ENCODE peak calls at places on chromosomes 12 and 14, in seven cellular contexts. N is body of pancreas, T is heart left ventricle, L is colonic mucosa, B is ovary, E is neural progenitor cell, F is AG04450. G is an unnamed sample.

GRCh38 chr12:48455116-48455515 is 17.2 kb upstream of the ANP32D start:
- DNase-seq in E (no peak), B (no peak), F (no peak), L (no peak), T (no peak), N (no peak), G (no peak)

GRCh38 chr14:101708853-101709532 is 52.5 kb upstream of the PPP2R5C start:
- DNase-seq in E (no peak), F (no peak), T (no peak), B (no peak), L (no peak), N (no peak), G (no peak)

GRCh38 chr12:59403259-59403932 is 192.4 kb upstream of the SLC16A7 start:
- DNase-seq in L (peak), E (peak), B (peak), T (peak), N (peak), F (peak), G (peak)

GRCh38 chr14:59711083-59711482 is 134.5 kb upstream of the CCDC175 start:
- DNase-seq in L (no peak), F (no peak), B (no peak), N (no peak), E (no peak), T (no peak), G (no peak)

GRCh38 chr14:89282191-89282590 is 134.8 kb downstream of the FOXN3 start:
- DNase-seq in B (no peak), E (no peak), T (no peak), F (no peak), N (no peak), L (no peak), G (no peak)

GRCh38 chr12:57591567-57592325 is 754 bp downstream of the PIP4K2C start:
- DNase-seq in E (peak), L (peak), T (peak), F (no peak), N (peak), B (no peak), G (no peak)

GRCh38 chr12:67991158-67991557 is 1.9 kb downstream of the IFNG-AS1 start:
- DNase-seq in T (no peak), L (no peak), B (no peak), N (no peak), E (no peak), F (no peak), G (no peak)

GRCh38 chr14:71394386-71394785 is 487.1 kb downstream of the PCNX1 start:
- DNase-seq in L (no peak), T (no peak), B (no peak), E (no peak), F (no peak), N (no peak), G (no peak)

GRCh38 chr14:74856366-74856765 is 19.6 kb downstream of the PROX2 start:
- DNase-seq in B (no peak), L (no peak), E (no peak), N (peak), F (no peak), T (no peak), G (no peak)

GRCh38 chr14:20986811-20987210 is 3.0 kb upstream of the METTL17 start:
- DNase-seq in L (no peak), N (peak), T (peak), F (peak), E (no peak), B (no peak), G (no peak)

GRCh38 chr12:100717733-100718067 is 76.9 kb upstream of the ANO4 start:
- DNase-seq in B (peak), L (no peak), T (no peak), N (no peak), E (peak), F (no peak), G (no peak)

GRCh38 chr12:118061876-118062791 is 1.2 kb upstream of the WSB2 start:
- DNase-seq in N (peak), F (no peak), B (peak), E (peak), T (peak), L (peak), G (peak)

GRCh38 chr14:59969319-59969718 is 49.4 kb downstream of the LRRC9 start:
- DNase-seq in L (no peak), N (no peak), T (no peak), F (peak), B (no peak), E (no peak), G (no peak)

GRCh38 chr12:113793250-113793649 is 172.9 kb downstream of the RBM19 start:
- DNase-seq in N (no peak), B (no peak), T (no peak), L (no peak), F (no peak), E (no peak), G (no peak)

GRCh38 chr12:2198088-2198501 is 145.3 kb downstream of the CACNA1C start:
- DNase-seq in N (no peak), B (peak), L (no peak), E (peak), F (no peak), T (peak), G (peak)

GRCh38 chr12:38155526-38156496 is 160.8 kb upstream of the ALG10B start:
- DNase-seq in F (no peak), L (peak), N (no peak), B (no peak), E (no peak), T (no peak), G (no peak)
- H3K27ac ChIP-seq in F (no peak), L (no peak), N (no peak), B (no peak), E (no peak), T (no peak), G (no peak)

GRCh38 chr12:70117670-70118069 is 125.6 kb upstream of the CNOT2 start:
- DNase-seq in L (no peak), N (no peak), E (no peak), T (no peak), B (no peak), F (no peak), G (no peak)

GRCh38 chr12:70121562-70121961 is 121.7 kb upstream of the CNOT2 start:
- DNase-seq in T (no peak), F (no peak), N (no peak), E (no peak), B (no peak), L (no peak), G (no peak)

GRCh38 chr12:70120970-70121369 is 122.3 kb upstream of the CNOT2 start:
- DNase-seq in T (no peak), F (no peak), N (no peak), L (no peak), B (no peak), E (no peak), G (no peak)

DNA sequence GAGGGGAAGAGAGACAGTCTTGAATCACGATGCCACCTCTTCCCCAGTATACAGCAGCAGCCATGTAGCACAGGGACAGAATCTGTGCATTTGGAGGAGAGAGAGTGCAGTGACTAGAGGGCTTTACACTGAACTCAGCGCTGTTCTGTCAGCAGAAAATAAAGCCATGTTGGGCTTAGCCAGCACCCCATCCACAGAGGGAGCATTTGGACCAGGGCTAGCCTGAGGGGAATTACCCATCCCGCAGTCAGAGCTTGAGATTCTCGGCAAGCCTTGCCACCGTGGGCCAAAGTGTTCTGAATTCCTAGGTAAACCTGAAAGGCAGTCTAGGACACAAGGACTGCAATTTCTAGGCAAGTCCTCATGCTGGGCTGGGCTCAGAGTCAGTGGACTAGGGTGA is 120.4 kb upstream of the CNOT2 start:
- DNase-seq in T (no peak), F (no peak), B (no peak), L (no peak), N (no peak), E (no peak), G (no peak)
- H3K27ac ChIP-seq in T (no peak), F (no peak), B (no peak), L (no peak), N (no peak), E (no peak), G (no peak)

GRCh38 chr12:52233462-52234141 is 559 bp downstream of the KRT7 start:
- DNase-seq in N (no peak), B (no peak), L (no peak), T (no peak), E (peak), F (no peak), G (no peak)

GRCh38 chr12:52234226-52234810 is 1.3 kb downstream of the KRT7 start:
- DNase-seq in L (no peak), F (no peak), N (no peak), B (no peak), E (no peak), T (no peak), G (no peak)

GRCh38 chr12:52231305-52232232 is 1.5 kb upstream of the KRT7 start:
- DNase-seq in L (no peak), F (no peak), N (no peak), B (no peak), T (no peak), E (no peak), G (no peak)

GRCh38 chr12:52232233-52232915 is 669 bp upstream of the KRT7 start:
- DNase-seq in B (no peak), N (no peak), T (no peak), L (no peak), F (no peak), E (peak), G (no peak)

GRCh38 chr12:52232916-52233461 is at the start of gene KRT7:
- DNase-seq in E (peak), L (no peak), N (peak), F (no peak), T (no peak), B (no peak), G (no peak)
- H3K27ac ChIP-seq in E (no peak), L (no peak), N (peak), F (no peak), T (no peak), B (no peak), G (no peak)

GRCh38 chr14:65193891-65194290 is 91.6 kb upstream of the MAX start:
- DNase-seq in B (no peak), N (no peak), T (no peak), F (no peak), E (no peak), L (no peak), G (no peak)
- H3K27ac ChIP-seq in B (no peak), N (no peak), T (no peak), F (no peak), E (no peak), L (no peak), G (no peak)

DNA sequence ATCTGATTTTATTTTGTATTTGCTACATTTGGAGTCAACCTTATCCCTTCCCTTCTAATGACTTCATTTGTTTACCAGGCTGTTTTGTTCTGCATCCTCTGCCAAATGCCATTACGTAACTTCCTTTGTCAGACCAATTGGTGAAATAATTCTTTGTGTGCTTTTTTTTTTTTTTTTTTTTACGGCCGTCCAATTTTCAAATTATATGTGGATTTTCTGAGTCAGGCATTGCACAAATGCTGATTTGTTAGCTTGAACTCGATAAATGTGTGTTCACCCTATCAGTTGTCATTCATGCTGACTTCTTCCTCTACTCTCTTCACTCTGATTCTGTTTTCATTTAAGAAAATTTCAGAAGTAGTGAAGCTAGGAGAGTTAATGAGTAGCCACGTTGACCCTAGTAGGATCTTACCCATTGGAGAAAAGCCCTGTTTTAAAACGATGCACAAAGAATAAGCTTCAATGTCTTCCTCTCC is 386.2 kb downstream of the DIO2 start:
- DNase-seq in L (no peak), B (no peak), N (peak), T (no peak), F (no peak), E (no peak), G (no peak)
- H3K27ac ChIP-seq in L (no peak), B (no peak), N (no peak), T (no peak), F (no peak), E (no peak), G (no peak)

DNA sequence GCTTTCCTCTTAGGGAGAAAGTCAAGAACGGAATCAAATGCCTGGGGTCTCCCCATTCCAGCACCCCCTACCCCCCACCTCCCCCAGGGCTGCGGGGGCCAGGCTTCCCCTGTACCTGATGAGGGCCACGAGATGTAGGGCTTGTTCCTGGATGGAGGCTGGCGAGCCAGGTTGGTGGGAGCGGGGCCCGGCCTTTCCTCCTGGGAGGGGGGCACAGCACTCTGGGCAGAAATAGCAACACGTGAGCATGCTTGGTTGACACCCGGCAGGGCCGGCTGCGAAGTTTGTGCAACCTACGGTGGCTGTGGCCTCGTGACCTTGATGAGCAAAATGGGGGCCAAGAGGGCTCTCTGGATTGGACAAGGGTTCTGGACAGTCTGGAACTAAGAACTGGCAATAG is 15.7 kb downstream of the AMN start:
- DNase-seq in N (no peak), E (no peak), F (no peak), B (no peak), L (no peak), T (no peak), G (no peak)
- H3K27ac ChIP-seq in N (no peak), E (no peak), F (no peak), B (no peak), L (no peak), T (no peak), G (no peak)

DNA sequence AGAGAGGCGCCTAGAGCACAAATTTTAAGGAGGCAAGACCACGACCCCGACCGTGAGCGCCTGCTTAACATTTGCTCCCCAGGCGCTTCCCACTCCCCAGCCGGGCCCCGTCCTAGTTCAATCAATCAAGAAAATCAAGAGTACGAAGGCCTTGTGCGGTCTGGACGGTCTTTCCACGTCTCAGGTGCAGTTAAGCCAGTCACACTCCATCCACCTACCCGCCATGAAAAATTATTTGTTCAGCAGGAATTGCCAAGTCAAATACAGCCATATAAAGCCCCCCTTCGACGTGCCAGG is 610 bp upstream of the LRR1 start:
- DNase-seq in L (peak), E (no peak), N (no peak), T (no peak), B (no peak), F (no peak), G (no peak)
- H3K27ac ChIP-seq in L (peak), E (peak), N (peak), T (peak), B (peak), F (peak), G (peak)

GRCh38 chr12:123645851-123646250 is 12.2 kb downstream of the GTF2H3 start:
- DNase-seq in B (no peak), N (no peak), F (no peak), T (no peak), E (no peak), L (no peak), G (no peak)

GRCh38 chr12:123643911-123644310 is 10.3 kb downstream of the GTF2H3 start:
- DNase-seq in E (no peak), N (no peak), T (no peak), L (no peak), B (no peak), F (no peak), G (no peak)
- H3K27ac ChIP-seq in E (no peak), N (no peak), T (no peak), L (no peak), B (no peak), F (no peak), G (no peak)